ENCODE peak calls at places on chromosomes 13 and 19, in ten cellular contexts. G is cardiac fibroblast; A is A673; P is pulmonary artery endothelial cell; H is thoracic aorta; V is activated gamma-delta T cell treated with Interleukin-2 at 50 U/mL for 16 hours; U is iPS DF 6.9; X is activated naive CD4-positive, alpha-beta T cell treated with anti-CD3 and anti-CD28 coated beads, Interleukin-2, amount 10 ng/mL, durations not matched to agents 7 days and 5 days; B is activated CD4-positive, CD25-positive, alpha-beta regulatory T cell; D is HT1080. K is an unnamed sample.

GRCh38 chr13:40983269-40983668 is 35.8 kb downstream of the ELF1 start:
- DNase-seq in G (peak), A (peak), P (no peak), H (no peak), V (no peak), U (no peak), X (no peak), B (no peak), D (no peak), K (no peak)

GRCh38 chr19:18278521-18279265 is 2.7 kb downstream of the JUND start:
- DNase-seq in G (peak), A (no peak), P (no peak), H (no peak), V (peak), U (no peak), X (peak), B (no peak), D (no peak), K (no peak)

GRCh38 chr19:23294141-23294540 is 43.9 kb upstream of the ZNF724 start:
- DNase-seq in G (no peak), A (no peak), P (no peak), H (no peak), V (no peak), U (no peak), X (no peak), B (no peak), D (no peak), K (no peak)

GRCh38 chr19:397941-398706 is 10.8 kb downstream of the C2CD4C start:
- DNase-seq in G (no peak), A (no peak), P (no peak), H (no peak), V (no peak), U (no peak), X (no peak), B (no peak), D (no peak), K (no peak)

GRCh38 chr13:20828540-20829364 is 55.0 kb upstream of the EEF1AKMT1 start:
- DNase-seq in G (peak), A (peak), P (peak), H (no peak), V (peak), U (peak), X (peak), B (no peak), D (peak), K (peak)

GRCh38 chr19:29724741-29725140 is 9.7 kb upstream of the C19orf12 start:
- DNase-seq in G (no peak), A (no peak), P (no peak), H (no peak), V (no peak), U (no peak), X (no peak), B (no peak), D (no peak), K (no peak)

GRCh38 chr19:4338441-4339350 is at the start of gene STAP2:
- DNase-seq in G (no peak), A (no peak), P (no peak), H (no peak), V (no peak), U (no peak), X (peak), B (no peak), D (no peak), K (peak)

GRCh38 chr13:106919093-106919492 is 351.2 kb upstream of the ARGLU1 start:
- DNase-seq in G (peak), A (peak), P (no peak), H (no peak), V (no peak), U (no peak), X (no peak), B (no peak), D (no peak), K (no peak)

GRCh38 chr13:97313481-97313880 is 91.3 kb downstream of the MBNL2 start:
- DNase-seq in G (no peak), A (no peak), P (no peak), H (no peak), V (no peak), U (no peak), X (no peak), B (no peak), D (no peak), K (no peak)

GRCh38 chr13:38763446-38764381 is 76.8 kb downstream of the FREM2 start:
- DNase-seq in G (peak), A (peak), P (no peak), H (no peak), V (no peak), U (peak), X (no peak), B (no peak), D (peak), K (peak)

GRCh38 chr19:51415187-51415586 is 2.3 kb downstream of the SIGLEC10 start:
- DNase-seq in G (no peak), A (no peak), P (no peak), H (no peak), V (no peak), U (no peak), X (no peak), B (no peak), D (no peak), K (no peak)

GRCh38 chr19:45798995-45799517 is 6.4 kb upstream of the DMWD start:
- DNase-seq in G (peak), A (peak), P (no peak), H (no peak), V (peak), U (no peak), X (peak), B (peak), D (peak), K (peak)

GRCh38 chr19:17938092-17938845 is 5.5 kb downstream of the CCDC124 start:
- DNase-seq in G (peak), A (peak), P (peak), H (no peak), V (peak), U (no peak), X (peak), B (peak), D (peak), K (peak)

GRCh38 chr19:43132696-43133095 is 50.2 kb upstream of the PSG2 start:
- DNase-seq in G (no peak), A (no peak), P (no peak), H (no peak), V (no peak), U (no peak), X (no peak), B (no peak), D (peak), K (no peak)

GRCh38 chr19:2235396-2236284 is 489 bp downstream of the PLEKHJ1 start:
- DNase-seq in G (no peak), A (no peak), P (no peak), H (no peak), V (peak), U (no peak), X (peak), B (no peak), D (no peak), K (peak)

GRCh38 chr13:43804461-43805070 is 17.8 kb upstream of the ENOX1 start:
- DNase-seq in G (peak), A (peak), P (no peak), H (no peak), V (no peak), U (no peak), X (no peak), B (no peak), D (peak), K (peak)

GRCh38 chr13:38350114-38350617 is 515 bp downstream of the UFM1 start:
- DNase-seq in G (peak), A (no peak), P (peak), H (peak), V (peak), U (no peak), X (peak), B (peak), D (no peak), K (peak)

GRCh38 chr13:43214124-43214523 is 190.7 kb downstream of the DNAJC15 start:
- DNase-seq in G (no peak), A (no peak), P (no peak), H (no peak), V (no peak), U (no peak), X (no peak), B (no peak), D (no peak), K (no peak)

GRCh38 chr19:49468746-49469447 is 5.1 kb upstream of the FLT3LG start:
- DNase-seq in G (peak), A (peak), P (no peak), H (peak), V (peak), U (peak), X (peak), B (peak), D (no peak), K (peak)

GRCh38 chr13:109271991-109272454 is 514.4 kb downstream of the IRS2 start:
- DNase-seq in G (peak), A (peak), P (no peak), H (no peak), V (no peak), U (no peak), X (no peak), B (no peak), D (peak), K (no peak)

GRCh38 chr13:74966814-74967213 is 515.2 kb downstream of the TBC1D4 start:
- DNase-seq in G (peak), A (peak), P (peak), H (no peak), V (no peak), U (no peak), X (no peak), B (no peak), D (peak), K (peak)

GRCh38 chr13:112895521-112896465 is 73.2 kb upstream of the MCF2L start:
- DNase-seq in G (no peak), A (no peak), P (no peak), H (no peak), V (no peak), U (no peak), X (peak), B (no peak), D (no peak), K (no peak)

GRCh38 chr19:38288127-38288855 is 15.8 kb upstream of the C19orf33 start:
- DNase-seq in G (no peak), A (no peak), P (no peak), H (no peak), V (no peak), U (no peak), X (no peak), B (no peak), D (no peak), K (no peak)

GRCh38 chr13:113855012-113855921 is 8.6 kb downstream of the GAS6 start:
- DNase-seq in G (peak), A (no peak), P (no peak), H (no peak), V (no peak), U (no peak), X (peak), B (no peak), D (no peak), K (no peak)

GRCh38 chr13:114149774-114150740 is 17.6 kb upstream of the RASA3 start:
- DNase-seq in G (no peak), A (no peak), P (no peak), H (no peak), V (no peak), U (no peak), X (peak), B (no peak), D (no peak), K (no peak)

GRCh38 chr19:43432866-43433673 is 18.4 kb downstream of the TEX101 start:
- DNase-seq in G (peak), A (peak), P (peak), H (no peak), V (peak), U (peak), X (peak), B (peak), D (peak), K (peak)